ENCODE peak calls at places on chromosomes 3 and 15, in six cellular contexts. C is lower lobe of right lung, P is adrenal gland, N is astrocyte, K is pancreas, F is trophoblast cell. Q is an unnamed sample.

GRCh38 chr15:37394402-37395099 is 294.2 kb upstream of the MEIS2 start:
- DNase-seq in F (no peak), C (no peak), P (no peak), K (no peak), N (no peak), Q (no peak)

GRCh38 chr3:197521277-197522182 is 34.2 kb downstream of the BDH1 start:
- DNase-seq in F (no peak), P (no peak), C (peak), K (no peak), N (no peak), Q (no peak)

GRCh38 chr3:117047951-117048705 is 338.5 kb downstream of the TUSC7 start:
- DNase-seq in C (no peak), P (no peak), K (no peak), N (no peak), F (no peak), Q (no peak)

GRCh38 chr3:48356419-48356818 is 15.6 kb upstream of the FBXW12 start:
- DNase-seq in P (no peak), N (no peak), C (no peak), F (no peak), K (no peak), Q (no peak)

GRCh38 chr3:150519026-150519425 is 27.3 kb downstream of the SERP1 start:
- DNase-seq in N (no peak), P (no peak), C (no peak), K (no peak), F (no peak), Q (no peak)

GRCh38 chr3:112979244-112979832 is 4.4 kb upstream of the CD200R1 start:
- DNase-seq in P (no peak), C (no peak), N (peak), F (peak), K (no peak), Q (no peak)

GRCh38 chr15:22919171-22919570 is 61.0 kb downstream of the CYFIP1 start:
- DNase-seq in F (no peak), K (no peak), N (no peak), C (no peak), P (no peak), Q (no peak)

GRCh38 chr15:39580630-39581500 is at the start of gene THBS1:
- DNase-seq in F (peak), P (peak), K (peak), C (peak), N (peak), Q (peak)

GRCh38 chr3:127427169-127427655 is 139.4 kb upstream of the PRR20G start:
- DNase-seq in C (no peak), F (no peak), N (no peak), K (no peak), P (no peak), Q (no peak)

GRCh38 chr3:33277193-33277882 is at the start of gene FBXL2:
- DNase-seq in K (peak), P (peak), N (peak), F (peak), C (peak), Q (peak)

GRCh38 chr3:186825294-186825821 is 17.2 kb upstream of the ADIPOQ start:
- DNase-seq in C (peak), K (no peak), N (peak), F (peak), P (no peak), Q (no peak)

GRCh38 chr3:197367081-197367780 is 68.8 kb upstream of the DLG1 start:
- DNase-seq in F (no peak), P (peak), C (peak), N (peak), K (no peak), Q (no peak)

GRCh38 chr15:81955709-81956108 is 90.1 kb downstream of the MEX3B start:
- DNase-seq in C (no peak), P (no peak), K (no peak), N (peak), F (no peak), Q (no peak)

GRCh38 chr15:38618242-38618925 is 53.8 kb upstream of the RASGRP1 start:
- DNase-seq in N (no peak), F (no peak), K (no peak), C (no peak), P (no peak), Q (no peak)

GRCh38 chr3:63809607-63810006 is 9.5 kb upstream of the C3orf49 start:
- DNase-seq in N (peak), C (no peak), P (no peak), K (no peak), F (peak), Q (no peak)

GRCh38 chr3:187594272-187594671 is 75.9 kb downstream of the SST start:
- DNase-seq in K (no peak), N (no peak), P (no peak), F (no peak), C (no peak), Q (no peak)

GRCh38 chr3:197611255-197611654 is 55.5 kb upstream of the BDH1 start:
- DNase-seq in P (no peak), K (no peak), N (no peak), F (no peak), C (no peak), Q (no peak)

GRCh38 chr3:196611761-196612483 is 27.6 kb upstream of the NRROS start:
- DNase-seq in K (no peak), N (no peak), P (no peak), C (no peak), F (no peak), Q (no peak)

GRCh38 chr15:25797511-25798206 is 65.5 kb downstream of the ATP10A start:
- DNase-seq in P (peak), N (no peak), K (no peak), F (no peak), C (no peak), Q (no peak)

GRCh38 chr15:88243895-88244787 is 12.4 kb downstream of the NTRK3 start:
- DNase-seq in C (no peak), N (no peak), K (no peak), P (no peak), F (peak), Q (no peak)

GRCh38 chr3:9727041-9727595 is 4.4 kb upstream of the BRPF1 start:
- DNase-seq in P (no peak), K (no peak), F (peak), C (no peak), N (no peak), Q (no peak)

GRCh38 chr3:123667784-123668183 is 82.9 kb upstream of the HACD2 start:
- DNase-seq in P (no peak), C (no peak), F (no peak), K (no peak), N (peak), Q (no peak)

GRCh38 chr3:58116161-58116955 is 94.4 kb downstream of the DNASE1L3 start:
- DNase-seq in C (no peak), F (no peak), K (no peak), N (no peak), P (no peak), Q (no peak)

GRCh38 chr15:85112997-85113396 is 131.3 kb downstream of the PDE8A start:
- DNase-seq in P (no peak), N (no peak), K (no peak), C (no peak), F (no peak), Q (no peak)

GRCh38 chr3:143311096-143311495 is 191.5 kb downstream of the CHST2 start:
- DNase-seq in C (no peak), N (no peak), P (no peak), K (no peak), F (no peak), Q (no peak)

GRCh38 chr3:45647148-45647619 is 42.0 kb upstream of the SACM1L start:
- DNase-seq in C (no peak), N (peak), P (no peak), F (peak), K (no peak), Q (peak)

GRCh38 chr3:196336319-196337145 is 1.7 kb downstream of the TM4SF19 start:
- DNase-seq in N (no peak), P (no peak), K (peak), F (no peak), C (no peak), Q (no peak)

GRCh38 chr15:93997071-93997658 is 234.2 kb upstream of the MCTP2 start:
- DNase-seq in N (no peak), C (no peak), P (no peak), K (no peak), F (peak), Q (no peak)

GRCh38 chr3:45064512-45065372 is 38.6 kb downstream of the CLEC3B start:
- DNase-seq in C (peak), P (peak), K (no peak), N (peak), F (peak), Q (no peak)

GRCh38 chr3:71581981-71582611 is 1.4 kb downstream of the FOXP1 start:
- DNase-seq in P (peak), K (peak), C (peak), F (peak), N (peak), Q (peak)

GRCh38 chr3:67647390-67647878 is 7.0 kb downstream of the SUCLG2 start:
- DNase-seq in C (no peak), K (peak), F (peak), N (peak), P (no peak), Q (peak)

GRCh38 chr3:13148561-13149330 is 75.5 kb upstream of the IQSEC1 start:
- DNase-seq in P (no peak), N (no peak), K (no peak), F (no peak), C (no peak), Q (no peak)

GRCh38 chr3:143002727-143003126 is 1.4 kb downstream of the U2SURP start:
- DNase-seq in N (no peak), P (no peak), C (no peak), K (no peak), F (no peak), Q (no peak)

GRCh38 chr3:124248471-124249028 is 256.6 kb upstream of the ROPN1 start:
- DNase-seq in N (peak), C (no peak), F (peak), K (peak), P (peak), Q (peak)

GRCh38 chr3:10981961-10982360 is 10.6 kb upstream of the SLC6A1 start:
- DNase-seq in C (no peak), F (peak), N (peak), K (no peak), P (no peak), Q (no peak)

GRCh38 chr3:55362206-55362960 is 124.7 kb downstream of the WNT5A start:
- DNase-seq in N (peak), F (peak), K (no peak), C (no peak), P (no peak), Q (no peak)

GRCh38 chr3:166282931-166283330 is 445.7 kb upstream of the BCHE start:
- DNase-seq in P (no peak), F (no peak), C (no peak), K (no peak), N (no peak), Q (no peak)

Q was measured in mucosa of gallbladder.